ENCODE peak calls at places on chromosomes 1 and 21, in ten cellular contexts. One of them, this sample, is unnamed.

GRCh38 chr1:82227286-82227685 is 426.6 kb downstream of the ADGRL2 start:
- DNase-seq in PC-3: no peak
- DNase-seq in tibial artery: no peak
- DNase-seq in Caco-2: no peak
- DNase-seq in OCI-LY7: no peak
- DNase-seq in heart left ventricle: no peak
- DNase-seq in astrocyte: peak; percentile 20
- DNase-seq in CD8-positive, alpha-beta T cell: no peak
- DNase-seq in stomach: no peak
- DNase-seq in neural progenitor cell: no peak
- DNase-seq in this sample: peak; percentile 20

GRCh38 chr1:234989479-234990327 is 138.9 kb downstream of the TOMM20 start:
- DNase-seq in PC-3: no peak
- DNase-seq in tibial artery: peak; percentile 58
- DNase-seq in Caco-2: no peak
- DNase-seq in OCI-LY7: no peak
- DNase-seq in heart left ventricle: no peak
- DNase-seq in astrocyte: no peak
- DNase-seq in CD8-positive, alpha-beta T cell: no peak
- DNase-seq in stomach: no peak
- DNase-seq in neural progenitor cell: no peak
- DNase-seq in this sample: no peak

GRCh38 chr1:70449049-70449448 is 38.0 kb downstream of the CTH start:
- DNase-seq in PC-3: no peak
- DNase-seq in tibial artery: no peak
- DNase-seq in Caco-2: no peak
- DNase-seq in OCI-LY7: no peak
- DNase-seq in heart left ventricle: no peak
- DNase-seq in astrocyte: no peak
- DNase-seq in CD8-positive, alpha-beta T cell: no peak
- DNase-seq in stomach: no peak
- DNase-seq in neural progenitor cell: no peak
- DNase-seq in this sample: no peak

GRCh38 chr1:216183007-216183406 is 240.2 kb downstream of the USH2A start:
- DNase-seq in PC-3: peak; percentile 76
- DNase-seq in tibial artery: no peak
- DNase-seq in Caco-2: no peak
- DNase-seq in OCI-LY7: no peak
- DNase-seq in heart left ventricle: no peak
- DNase-seq in astrocyte: peak; percentile 48
- DNase-seq in CD8-positive, alpha-beta T cell: no peak
- DNase-seq in stomach: no peak
- DNase-seq in neural progenitor cell: peak; percentile 65
- DNase-seq in this sample: peak; percentile 85

GRCh38 chr1:58432813-58433668 is 113.5 kb downstream of the OMA1 start:
- DNase-seq in PC-3: peak; percentile 33
- DNase-seq in tibial artery: peak; percentile 74
- DNase-seq in Caco-2: no peak
- DNase-seq in OCI-LY7: no peak
- DNase-seq in heart left ventricle: no peak
- DNase-seq in astrocyte: peak; percentile 92
- DNase-seq in CD8-positive, alpha-beta T cell: no peak
- DNase-seq in stomach: no peak
- DNase-seq in neural progenitor cell: peak; percentile 92
- DNase-seq in this sample: no peak

GRCh38 chr21:38831526-38832467 is 26.1 kb downstream of the ETS2 start:
- DNase-seq in PC-3: peak; percentile 81
- DNase-seq in tibial artery: peak; percentile 91
- DNase-seq in Caco-2: peak; percentile 63
- DNase-seq in OCI-LY7: no peak
- DNase-seq in heart left ventricle: peak; percentile 58
- DNase-seq in astrocyte: peak; percentile 94
- DNase-seq in CD8-positive, alpha-beta T cell: no peak
- DNase-seq in stomach: peak; percentile 68
- DNase-seq in neural progenitor cell: no peak
- DNase-seq in this sample: no peak

GRCh38 chr1:229885568-229886495 is 181.2 kb upstream of the GALNT2 start:
- DNase-seq in PC-3: no peak
- DNase-seq in tibial artery: no peak
- DNase-seq in Caco-2: no peak
- DNase-seq in OCI-LY7: no peak
- DNase-seq in heart left ventricle: no peak
- DNase-seq in astrocyte: no peak
- DNase-seq in CD8-positive, alpha-beta T cell: no peak
- DNase-seq in stomach: no peak
- DNase-seq in neural progenitor cell: no peak
- DNase-seq in this sample: no peak

GRCh38 chr21:37338671-37339526 is 27.7 kb upstream of the DYRK1A start:
- DNase-seq in PC-3: peak; percentile 97
- DNase-seq in tibial artery: peak; percentile 69
- DNase-seq in Caco-2: peak; percentile 86
- DNase-seq in OCI-LY7: no peak
- DNase-seq in heart left ventricle: peak; percentile 70
- DNase-seq in astrocyte: peak; percentile 89
- DNase-seq in CD8-positive, alpha-beta T cell: no peak
- DNase-seq in stomach: no peak
- DNase-seq in neural progenitor cell: no peak
- DNase-seq in this sample: peak; percentile 4

GRCh38 chr1:172588296-172589291 is 55.6 kb downstream of the SUCO start:
- DNase-seq in PC-3: peak; percentile 100
- DNase-seq in tibial artery: no peak
- DNase-seq in Caco-2: no peak
- DNase-seq in OCI-LY7: no peak
- DNase-seq in heart left ventricle: no peak
- DNase-seq in astrocyte: peak; percentile 94
- DNase-seq in CD8-positive, alpha-beta T cell: no peak
- DNase-seq in stomach: no peak
- DNase-seq in neural progenitor cell: no peak
- DNase-seq in this sample: no peak

GRCh38 chr1:184164529-184164928 is 113.0 kb downstream of the TSEN15 start:
- DNase-seq in PC-3: no peak
- DNase-seq in tibial artery: no peak
- DNase-seq in Caco-2: no peak
- DNase-seq in OCI-LY7: no peak
- DNase-seq in heart left ventricle: peak; percentile 23
- DNase-seq in astrocyte: no peak
- DNase-seq in CD8-positive, alpha-beta T cell: no peak
- DNase-seq in stomach: no peak
- DNase-seq in neural progenitor cell: no peak
- DNase-seq in this sample: no peak

GRCh38 chr1:12665511-12665910 is 21.6 kb downstream of the AADACL4 start:
- DNase-seq in PC-3: no peak
- DNase-seq in tibial artery: no peak
- DNase-seq in Caco-2: no peak
- DNase-seq in OCI-LY7: no peak
- DNase-seq in heart left ventricle: no peak
- DNase-seq in astrocyte: no peak
- DNase-seq in CD8-positive, alpha-beta T cell: no peak
- DNase-seq in stomach: no peak
- DNase-seq in neural progenitor cell: no peak
- DNase-seq in this sample: no peak

GRCh38 chr1:30857964-30858363 is 50.6 kb downstream of the SDC3 start:
- DNase-seq in PC-3: no peak
- DNase-seq in tibial artery: no peak
- DNase-seq in Caco-2: no peak
- DNase-seq in OCI-LY7: no peak
- DNase-seq in heart left ventricle: no peak
- DNase-seq in astrocyte: no peak
- DNase-seq in CD8-positive, alpha-beta T cell: no peak
- DNase-seq in stomach: no peak
- DNase-seq in neural progenitor cell: no peak
- DNase-seq in this sample: no peak

GRCh38 chr1:2821373-2821955 is 20.0 kb upstream of the TTC34 start:
- DNase-seq in PC-3: no peak
- DNase-seq in tibial artery: no peak
- DNase-seq in Caco-2: no peak
- DNase-seq in OCI-LY7: no peak
- DNase-seq in heart left ventricle: no peak
- DNase-seq in astrocyte: no peak
- DNase-seq in CD8-positive, alpha-beta T cell: no peak
- DNase-seq in stomach: no peak
- DNase-seq in neural progenitor cell: no peak
- DNase-seq in this sample: no peak

GRCh38 chr1:230643887-230644286 is 1.6 kb downstream of the COG2 start:
- DNase-seq in PC-3: peak; percentile 42
- DNase-seq in tibial artery: no peak
- DNase-seq in Caco-2: no peak
- DNase-seq in OCI-LY7: peak; percentile 35
- DNase-seq in heart left ventricle: no peak
- DNase-seq in astrocyte: peak; percentile 34
- DNase-seq in CD8-positive, alpha-beta T cell: no peak
- DNase-seq in stomach: no peak
- DNase-seq in neural progenitor cell: no peak
- DNase-seq in this sample: no peak

GRCh38 chr1:211577826-211578639 is 928 bp downstream of the SLC30A1 start:
- DNase-seq in PC-3: peak; percentile 79
- DNase-seq in tibial artery: peak; percentile 87
- DNase-seq in Caco-2: peak; percentile 87
- DNase-seq in OCI-LY7: peak; percentile 79
- DNase-seq in heart left ventricle: peak; percentile 79
- DNase-seq in astrocyte: peak; percentile 42
- DNase-seq in CD8-positive, alpha-beta T cell: peak; percentile 84
- DNase-seq in stomach: peak; percentile 80
- DNase-seq in neural progenitor cell: peak; percentile 80
- DNase-seq in this sample: peak; percentile 90

GRCh38 chr1:112061852-112062451 is 72.5 kb upstream of the KCND3 start:
- DNase-seq in PC-3: no peak
- DNase-seq in tibial artery: no peak
- DNase-seq in Caco-2: no peak
- DNase-seq in OCI-LY7: no peak
- DNase-seq in heart left ventricle: no peak
- DNase-seq in astrocyte: no peak
- DNase-seq in CD8-positive, alpha-beta T cell: no peak
- DNase-seq in stomach: no peak
- DNase-seq in neural progenitor cell: no peak
- DNase-seq in this sample: no peak

GRCh38 chr1:166882893-166883292 is 6.8 kb upstream of the TADA1 start:
- DNase-seq in PC-3: no peak
- DNase-seq in tibial artery: no peak
- DNase-seq in Caco-2: no peak
- DNase-seq in OCI-LY7: no peak
- DNase-seq in heart left ventricle: no peak
- DNase-seq in astrocyte: no peak
- DNase-seq in CD8-positive, alpha-beta T cell: no peak
- DNase-seq in stomach: no peak
- DNase-seq in neural progenitor cell: no peak
- DNase-seq in this sample: no peak

GRCh38 chr1:15207031-15207828 is 39.8 kb upstream of the FHAD1 start:
- DNase-seq in PC-3: no peak
- DNase-seq in tibial artery: no peak
- DNase-seq in Caco-2: no peak
- DNase-seq in OCI-LY7: no peak
- DNase-seq in heart left ventricle: no peak
- DNase-seq in astrocyte: no peak
- DNase-seq in CD8-positive, alpha-beta T cell: no peak
- DNase-seq in stomach: peak; percentile 49
- DNase-seq in neural progenitor cell: peak; percentile 41
- DNase-seq in this sample: no peak

DNA sequence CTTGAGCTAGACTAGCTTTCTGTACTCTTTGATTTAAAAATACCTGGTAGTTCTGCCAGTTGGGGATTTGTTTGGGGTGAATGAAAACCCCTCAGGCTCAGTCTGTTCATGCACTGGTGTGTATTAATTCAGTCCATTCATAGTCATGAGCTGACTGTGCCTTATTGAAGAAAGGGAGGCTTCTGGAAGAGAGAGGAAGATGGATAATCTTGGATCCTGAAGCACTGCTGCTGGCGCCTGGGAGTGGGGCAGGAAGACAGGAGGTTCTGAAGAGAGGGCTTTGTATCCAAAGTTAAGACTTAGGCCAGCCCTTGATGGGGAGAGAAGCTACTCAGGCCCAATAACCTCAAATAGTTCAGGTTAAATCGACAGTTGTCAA is 83.7 kb downstream of the CAMTA1 start:
- DNase-seq in PC-3: no peak
- DNase-seq in tibial artery: no peak
- DNase-seq in Caco-2: no peak
- DNase-seq in OCI-LY7: no peak
- DNase-seq in heart left ventricle: no peak
- DNase-seq in astrocyte: no peak
- DNase-seq in CD8-positive, alpha-beta T cell: no peak
- DNase-seq in stomach: no peak
- DNase-seq in neural progenitor cell: peak; percentile 23
- DNase-seq in this sample: peak; percentile 66
- H3K4me1 ChIP-seq in PC-3: no peaks in the 10 kb centered on the region
- H3K4me1 ChIP-seq in tibial artery: no peaks in the 10 kb centered on the region
- H3K4me1 ChIP-seq in Caco-2: no peaks in the 10 kb centered on the region
- H3K4me1 ChIP-seq in OCI-LY7: no peaks in the 10 kb centered on the region
- H3K4me1 ChIP-seq in heart left ventricle: peaks cover 27% of the 10 kb centered on the region
- H3K4me1 ChIP-seq in astrocyte: peaks cover 43% of the 10 kb centered on the region
- H3K4me1 ChIP-seq in CD8-positive, alpha-beta T cell: no peaks in the 10 kb centered on the region
- H3K4me1 ChIP-seq in stomach: peaks cover 9% of the 10 kb centered on the region
- H3K4me1 ChIP-seq in neural progenitor cell: peaks cover 45% of the 10 kb centered on the region
- H3K4me1 ChIP-seq in this sample: peaks cover 58% of the 10 kb centered on the region

DNA sequence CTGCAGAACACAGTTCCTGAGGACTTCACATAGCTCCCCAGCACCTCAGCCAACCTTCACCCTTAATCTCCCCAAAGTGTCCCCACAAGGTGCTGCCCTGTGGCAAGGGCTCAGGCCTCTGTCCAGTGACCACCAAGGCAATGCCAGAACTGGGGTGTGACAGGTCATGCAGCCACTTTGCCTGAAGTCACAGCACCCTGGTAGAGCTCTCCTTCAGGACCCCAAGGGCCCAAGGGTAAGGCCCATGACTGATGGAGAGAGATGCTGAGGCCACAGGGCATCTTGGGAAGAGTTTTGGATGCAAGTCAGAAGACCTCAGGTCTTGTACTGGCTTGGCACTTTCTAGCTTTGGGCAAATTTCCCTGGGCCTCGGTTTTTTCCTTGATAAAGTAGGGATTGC is 783 bp upstream of the FCMR start:
- DNase-seq in PC-3: no peak
- DNase-seq in tibial artery: no peak
- DNase-seq in Caco-2: no peak
- DNase-seq in OCI-LY7: no peak
- DNase-seq in heart left ventricle: no peak
- DNase-seq in astrocyte: no peak
- DNase-seq in CD8-positive, alpha-beta T cell: no peak
- DNase-seq in stomach: no peak
- DNase-seq in neural progenitor cell: no peak
- DNase-seq in this sample: no peak
- H3K4me3 ChIP-seq in PC-3: no peak overlapping the region
- H3K4me3 ChIP-seq in tibial artery: no peak overlapping the region
- H3K4me3 ChIP-seq in Caco-2: no peak overlapping the region
- H3K4me3 ChIP-seq in OCI-LY7: peak overlapping the region; percentile 40
- H3K4me3 ChIP-seq in heart left ventricle: no peak overlapping the region
- H3K4me3 ChIP-seq in astrocyte: no peak overlapping the region
- H3K4me3 ChIP-seq in CD8-positive, alpha-beta T cell: peak overlapping the region; percentile 99
- H3K4me3 ChIP-seq in stomach: no peak overlapping the region
- H3K4me3 ChIP-seq in neural progenitor cell: no peak overlapping the region
- H3K4me3 ChIP-seq in this sample: no peak overlapping the region

GRCh38 chr1:50471967-50472366 is 48.7 kb upstream of the DMRTA2 start:
- DNase-seq in PC-3: no peak
- DNase-seq in tibial artery: no peak
- DNase-seq in Caco-2: no peak
- DNase-seq in OCI-LY7: no peak
- DNase-seq in heart left ventricle: no peak
- DNase-seq in astrocyte: no peak
- DNase-seq in CD8-positive, alpha-beta T cell: no peak
- DNase-seq in stomach: no peak
- DNase-seq in neural progenitor cell: peak; percentile 15
- DNase-seq in this sample: no peak
- H3K36me3 ChIP-seq in PC-3: no peaks in the 10 kb centered on the region
- H3K36me3 ChIP-seq in tibial artery: peaks cover 31% of the 10 kb centered on the region
- H3K36me3 ChIP-seq in Caco-2: no peaks in the 10 kb centered on the region
- H3K36me3 ChIP-seq in OCI-LY7: peaks cover 47% of the 10 kb centered on the region
- H3K36me3 ChIP-seq in heart left ventricle: peaks cover 41% of the 10 kb centered on the region
- H3K36me3 ChIP-seq in astrocyte: no peaks in the 10 kb centered on the region
- H3K36me3 ChIP-seq in CD8-positive, alpha-beta T cell: peaks cover 16% of the 10 kb centered on the region
- H3K36me3 ChIP-seq in stomach: peaks cover 46% of the 10 kb centered on the region
- H3K36me3 ChIP-seq in neural progenitor cell: no peaks in the 10 kb centered on the region
- H3K36me3 ChIP-seq in this sample: no peaks in the 10 kb centered on the region

GRCh38 chr1:22158654-22159053 is 15.8 kb upstream of the WNT4 start:
- DNase-seq in PC-3: no peak
- DNase-seq in tibial artery: no peak
- DNase-seq in Caco-2: no peak
- DNase-seq in OCI-LY7: no peak
- DNase-seq in heart left ventricle: no peak
- DNase-seq in astrocyte: no peak
- DNase-seq in CD8-positive, alpha-beta T cell: no peak
- DNase-seq in stomach: no peak
- DNase-seq in neural progenitor cell: no peak
- DNase-seq in this sample: no peak
- H3K4me1 ChIP-seq in PC-3: no peaks in the 10 kb centered on the region
- H3K4me1 ChIP-seq in tibial artery: no peaks in the 10 kb centered on the region
- H3K4me1 ChIP-seq in Caco-2: peaks cover 3% of the 10 kb centered on the region
- H3K4me1 ChIP-seq in OCI-LY7: no peaks in the 10 kb centered on the region
- H3K4me1 ChIP-seq in heart left ventricle: no peaks in the 10 kb centered on the region
- H3K4me1 ChIP-seq in astrocyte: no peaks in the 10 kb centered on the region
- H3K4me1 ChIP-seq in CD8-positive, alpha-beta T cell: no peaks in the 10 kb centered on the region
- H3K4me1 ChIP-seq in stomach: peaks cover 7% of the 10 kb centered on the region
- H3K4me1 ChIP-seq in neural progenitor cell: no peaks in the 10 kb centered on the region
- H3K4me1 ChIP-seq in this sample: no peaks in the 10 kb centered on the region